ENCODE peak calls at places on chromosomes 13 and 19, in five cellular contexts. One of them, this sample, is unnamed.

GRCh38 chr13:19927117-19927734 is 31.3 kb upstream of the ZMYM2 start:
- DNase-seq in stimulated activated CD4-positive, alpha-beta T cell treated with anti-CD3 and anti-CD28 coated beads, TNF-alpha, amount 100 ng/mL, for 48 hours: no peak
- DNase-seq in NCI-H748 treated with DMSO at 0.1 percent for 48 hours: peak; percentile 86
- DNase-seq in EL: peak; percentile 18
- DNase-seq in T-helper 2 cell: no peak
- DNase-seq in this sample: no peak

GRCh38 chr19:15836595-15837398 is 21.3 kb upstream of the OR10H1 start:
- DNase-seq in stimulated activated CD4-positive, alpha-beta T cell treated with anti-CD3 and anti-CD28 coated beads, TNF-alpha, amount 100 ng/mL, for 48 hours: peak; percentile 88
- DNase-seq in NCI-H748 treated with DMSO at 0.1 percent for 48 hours: peak; percentile 84
- DNase-seq in EL: peak; percentile 96
- DNase-seq in T-helper 2 cell: peak; percentile 91
- DNase-seq in this sample: peak; percentile 99

GRCh38 chr13:39897636-39898035 is 242.2 kb downstream of the COG6 start:
- DNase-seq in stimulated activated CD4-positive, alpha-beta T cell treated with anti-CD3 and anti-CD28 coated beads, TNF-alpha, amount 100 ng/mL, for 48 hours: no peak
- DNase-seq in NCI-H748 treated with DMSO at 0.1 percent for 48 hours: no peak
- DNase-seq in EL: no peak
- DNase-seq in T-helper 2 cell: no peak
- DNase-seq in this sample: no peak

GRCh38 chr13:51453959-51454703 is 1.3 kb upstream of the INTS6 start:
- DNase-seq in stimulated activated CD4-positive, alpha-beta T cell treated with anti-CD3 and anti-CD28 coated beads, TNF-alpha, amount 100 ng/mL, for 48 hours: peak; percentile 16
- DNase-seq in NCI-H748 treated with DMSO at 0.1 percent for 48 hours: peak; percentile 38
- DNase-seq in EL: peak; percentile 31
- DNase-seq in T-helper 2 cell: peak; percentile 13
- DNase-seq in this sample: no peak

GRCh38 chr19:16899566-16900075 is 10.8 kb downstream of the F2RL3 start:
- DNase-seq in stimulated activated CD4-positive, alpha-beta T cell treated with anti-CD3 and anti-CD28 coated beads, TNF-alpha, amount 100 ng/mL, for 48 hours: no peak
- DNase-seq in NCI-H748 treated with DMSO at 0.1 percent for 48 hours: no peak
- DNase-seq in EL: peak; percentile 27
- DNase-seq in T-helper 2 cell: no peak
- DNase-seq in this sample: peak; percentile 56

GRCh38 chr19:17209126-17210036 is 5.8 kb upstream of the USE1 start:
- DNase-seq in stimulated activated CD4-positive, alpha-beta T cell treated with anti-CD3 and anti-CD28 coated beads, TNF-alpha, amount 100 ng/mL, for 48 hours: peak; percentile 40
- DNase-seq in NCI-H748 treated with DMSO at 0.1 percent for 48 hours: no peak
- DNase-seq in EL: peak; percentile 51
- DNase-seq in T-helper 2 cell: no peak
- DNase-seq in this sample: peak; percentile 68

GRCh38 chr13:67084066-67084465 is 146.1 kb downstream of the PCDH9 start:
- DNase-seq in stimulated activated CD4-positive, alpha-beta T cell treated with anti-CD3 and anti-CD28 coated beads, TNF-alpha, amount 100 ng/mL, for 48 hours: no peak
- DNase-seq in NCI-H748 treated with DMSO at 0.1 percent for 48 hours: no peak
- DNase-seq in EL: no peak
- DNase-seq in T-helper 2 cell: no peak
- DNase-seq in this sample: no peak

GRCh38 chr19:55056827-55057226 is 6.1 kb downstream of the RDH13 start:
- DNase-seq in stimulated activated CD4-positive, alpha-beta T cell treated with anti-CD3 and anti-CD28 coated beads, TNF-alpha, amount 100 ng/mL, for 48 hours: no peak
- DNase-seq in NCI-H748 treated with DMSO at 0.1 percent for 48 hours: no peak
- DNase-seq in EL: no peak
- DNase-seq in T-helper 2 cell: no peak
- DNase-seq in this sample: no peak

GRCh38 chr13:20057214-20057613 is 98.7 kb downstream of the ZMYM2 start:
- DNase-seq in stimulated activated CD4-positive, alpha-beta T cell treated with anti-CD3 and anti-CD28 coated beads, TNF-alpha, amount 100 ng/mL, for 48 hours: no peak
- DNase-seq in NCI-H748 treated with DMSO at 0.1 percent for 48 hours: no peak
- DNase-seq in EL: no peak
- DNase-seq in T-helper 2 cell: no peak
- DNase-seq in this sample: no peak

GRCh38 chr13:79901336-79901735 is 420.4 kb downstream of the NDFIP2 start:
- DNase-seq in stimulated activated CD4-positive, alpha-beta T cell treated with anti-CD3 and anti-CD28 coated beads, TNF-alpha, amount 100 ng/mL, for 48 hours: no peak
- DNase-seq in NCI-H748 treated with DMSO at 0.1 percent for 48 hours: no peak
- DNase-seq in EL: peak; percentile 43
- DNase-seq in T-helper 2 cell: no peak
- DNase-seq in this sample: no peak

GRCh38 chr13:42392706-42393572 is 121.0 kb downstream of the AKAP11 start:
- DNase-seq in stimulated activated CD4-positive, alpha-beta T cell treated with anti-CD3 and anti-CD28 coated beads, TNF-alpha, amount 100 ng/mL, for 48 hours: no peak
- DNase-seq in NCI-H748 treated with DMSO at 0.1 percent for 48 hours: no peak
- DNase-seq in EL: no peak
- DNase-seq in T-helper 2 cell: no peak
- DNase-seq in this sample: no peak

GRCh38 chr13:42174344-42175162 is 97.4 kb upstream of the AKAP11 start:
- DNase-seq in stimulated activated CD4-positive, alpha-beta T cell treated with anti-CD3 and anti-CD28 coated beads, TNF-alpha, amount 100 ng/mL, for 48 hours: no peak
- DNase-seq in NCI-H748 treated with DMSO at 0.1 percent for 48 hours: no peak
- DNase-seq in EL: peak; percentile 52
- DNase-seq in T-helper 2 cell: no peak
- DNase-seq in this sample: peak; percentile 33

GRCh38 chr19:54281008-54281728 is at the start of gene LILRB2:
- DNase-seq in stimulated activated CD4-positive, alpha-beta T cell treated with anti-CD3 and anti-CD28 coated beads, TNF-alpha, amount 100 ng/mL, for 48 hours: no peak
- DNase-seq in NCI-H748 treated with DMSO at 0.1 percent for 48 hours: no peak
- DNase-seq in EL: no peak
- DNase-seq in T-helper 2 cell: no peak
- DNase-seq in this sample: no peak

GRCh38 chr13:58165617-58166016 is 534.1 kb downstream of the PCDH17 start:
- DNase-seq in stimulated activated CD4-positive, alpha-beta T cell treated with anti-CD3 and anti-CD28 coated beads, TNF-alpha, amount 100 ng/mL, for 48 hours: no peak
- DNase-seq in NCI-H748 treated with DMSO at 0.1 percent for 48 hours: peak; percentile 61
- DNase-seq in EL: no peak
- DNase-seq in T-helper 2 cell: no peak
- DNase-seq in this sample: no peak

GRCh38 chr13:85698236-85698635 is 101.0 kb downstream of the SLITRK6 start:
- DNase-seq in stimulated activated CD4-positive, alpha-beta T cell treated with anti-CD3 and anti-CD28 coated beads, TNF-alpha, amount 100 ng/mL, for 48 hours: no peak
- DNase-seq in NCI-H748 treated with DMSO at 0.1 percent for 48 hours: no peak
- DNase-seq in EL: no peak
- DNase-seq in T-helper 2 cell: no peak
- DNase-seq in this sample: no peak

GRCh38 chr13:51726446-51727185 is 77.3 kb downstream of the DHRS12 start:
- DNase-seq in stimulated activated CD4-positive, alpha-beta T cell treated with anti-CD3 and anti-CD28 coated beads, TNF-alpha, amount 100 ng/mL, for 48 hours: no peak
- DNase-seq in NCI-H748 treated with DMSO at 0.1 percent for 48 hours: no peak
- DNase-seq in EL: peak; percentile 54
- DNase-seq in T-helper 2 cell: no peak
- DNase-seq in this sample: no peak

GRCh38 chr13:102187313-102187712 is 214.5 kb downstream of the FGF14 start:
- DNase-seq in stimulated activated CD4-positive, alpha-beta T cell treated with anti-CD3 and anti-CD28 coated beads, TNF-alpha, amount 100 ng/mL, for 48 hours: no peak
- DNase-seq in NCI-H748 treated with DMSO at 0.1 percent for 48 hours: no peak
- DNase-seq in EL: no peak
- DNase-seq in T-helper 2 cell: no peak
- DNase-seq in this sample: no peak

GRCh38 chr19:40621283-40621682 is 20.1 kb downstream of the LTBP4 start:
- DNase-seq in stimulated activated CD4-positive, alpha-beta T cell treated with anti-CD3 and anti-CD28 coated beads, TNF-alpha, amount 100 ng/mL, for 48 hours: no peak
- DNase-seq in NCI-H748 treated with DMSO at 0.1 percent for 48 hours: no peak
- DNase-seq in EL: no peak
- DNase-seq in T-helper 2 cell: no peak
- DNase-seq in this sample: no peak

GRCh38 chr19:44819246-44819832 is 10.4 kb downstream of the BCAM start:
- DNase-seq in stimulated activated CD4-positive, alpha-beta T cell treated with anti-CD3 and anti-CD28 coated beads, TNF-alpha, amount 100 ng/mL, for 48 hours: no peak
- DNase-seq in NCI-H748 treated with DMSO at 0.1 percent for 48 hours: no peak
- DNase-seq in EL: no peak
- DNase-seq in T-helper 2 cell: no peak
- DNase-seq in this sample: no peak

GRCh38 chr13:24727731-24728601 is 36.0 kb upstream of the RNF17 start:
- DNase-seq in stimulated activated CD4-positive, alpha-beta T cell treated with anti-CD3 and anti-CD28 coated beads, TNF-alpha, amount 100 ng/mL, for 48 hours: peak; percentile 37
- DNase-seq in NCI-H748 treated with DMSO at 0.1 percent for 48 hours: peak; percentile 82
- DNase-seq in EL: peak; percentile 75
- DNase-seq in T-helper 2 cell: peak; percentile 40
- DNase-seq in this sample: peak; percentile 69

GRCh38 chr13:100517706-100518105 is 70.9 kb downstream of the GGACT start:
- DNase-seq in stimulated activated CD4-positive, alpha-beta T cell treated with anti-CD3 and anti-CD28 coated beads, TNF-alpha, amount 100 ng/mL, for 48 hours: no peak
- DNase-seq in NCI-H748 treated with DMSO at 0.1 percent for 48 hours: no peak
- DNase-seq in EL: no peak
- DNase-seq in T-helper 2 cell: no peak
- DNase-seq in this sample: no peak

GRCh38 chr19:2081873-2082810 is 14.0 kb downstream of the MOB3A start:
- DNase-seq in stimulated activated CD4-positive, alpha-beta T cell treated with anti-CD3 and anti-CD28 coated beads, TNF-alpha, amount 100 ng/mL, for 48 hours: no peak
- DNase-seq in NCI-H748 treated with DMSO at 0.1 percent for 48 hours: no peak
- DNase-seq in EL: no peak
- DNase-seq in T-helper 2 cell: no peak
- DNase-seq in this sample: no peak

GRCh38 chr19:10113964-10114650 is 2.6 kb downstream of the P2RY11 start:
- DNase-seq in stimulated activated CD4-positive, alpha-beta T cell treated with anti-CD3 and anti-CD28 coated beads, TNF-alpha, amount 100 ng/mL, for 48 hours: no peak
- DNase-seq in NCI-H748 treated with DMSO at 0.1 percent for 48 hours: no peak
- DNase-seq in EL: no peak
- DNase-seq in T-helper 2 cell: no peak
- DNase-seq in this sample: peak; percentile 48

GRCh38 chr19:29855087-29855486 is 43.3 kb downstream of the CCNE1 start:
- DNase-seq in stimulated activated CD4-positive, alpha-beta T cell treated with anti-CD3 and anti-CD28 coated beads, TNF-alpha, amount 100 ng/mL, for 48 hours: no peak
- DNase-seq in NCI-H748 treated with DMSO at 0.1 percent for 48 hours: no peak
- DNase-seq in EL: no peak
- DNase-seq in T-helper 2 cell: no peak
- DNase-seq in this sample: no peak

GRCh38 chr13:51818276-51818675 is 14.3 kb upstream of the DHRS12 start:
- DNase-seq in stimulated activated CD4-positive, alpha-beta T cell treated with anti-CD3 and anti-CD28 coated beads, TNF-alpha, amount 100 ng/mL, for 48 hours: no peak
- DNase-seq in NCI-H748 treated with DMSO at 0.1 percent for 48 hours: no peak
- DNase-seq in EL: no peak
- DNase-seq in T-helper 2 cell: no peak
- DNase-seq in this sample: no peak

GRCh38 chr19:38683393-38684077 is 36.1 kb downstream of the ACTN4 start:
- DNase-seq in stimulated activated CD4-positive, alpha-beta T cell treated with anti-CD3 and anti-CD28 coated beads, TNF-alpha, amount 100 ng/mL, for 48 hours: no peak
- DNase-seq in NCI-H748 treated with DMSO at 0.1 percent for 48 hours: no peak
- DNase-seq in EL: peak; percentile 93
- DNase-seq in T-helper 2 cell: peak; percentile 38
- DNase-seq in this sample: peak; percentile 98

GRCh38 chr19:6967962-6968361 is 53.3 kb downstream of the MBD3L2B start:
- DNase-seq in stimulated activated CD4-positive, alpha-beta T cell treated with anti-CD3 and anti-CD28 coated beads, TNF-alpha, amount 100 ng/mL, for 48 hours: no peak
- DNase-seq in NCI-H748 treated with DMSO at 0.1 percent for 48 hours: no peak
- DNase-seq in EL: no peak
- DNase-seq in T-helper 2 cell: no peak
- DNase-seq in this sample: no peak

This sample was measured in MG63.